ENCODE peak calls at places on chromosomes 5 and 9, in five cellular contexts. X is upper lobe of right lung, D is dorsolateral prefrontal cortex, S is stomach, A is epithelial cell of esophagus. V is an unnamed sample.

GRCh38 chr9:122212473-122213004 is 16.2 kb downstream of the LHX6 start:
- DNase-seq in X (peak; percentile 9), D (no peak), S (no peak), A (no peak), V (no peak)

GRCh38 chr5:62608529-62609511 is 30.2 kb downstream of the LRRC70 start:
- DNase-seq in X (no peak), D (no peak), S (no peak), A (no peak), V (no peak)

GRCh38 chr9:4793412-4794005 is 765 bp downstream of the RCL1 start:
- DNase-seq in X (no peak), D (no peak), S (no peak), A (no peak), V (no peak)

GRCh38 chr5:153619706-153620105 is 129.2 kb downstream of the GRIA1 start:
- DNase-seq in X (no peak), D (no peak), S (no peak), A (peak; percentile 91), V (no peak)

GRCh38 chr9:78167356-78167755 is 68.5 kb upstream of the CEP78 start:
- DNase-seq in X (no peak), D (no peak), S (peak; percentile 32), A (peak; percentile 37), V (peak; percentile 94)

GRCh38 chr9:127974769-127975261 is 6.0 kb downstream of the EEIG1 start:
- DNase-seq in X (no peak), D (no peak), S (no peak), A (no peak), V (no peak)

GRCh38 chr5:154038241-154038603 is 488 bp downstream of the FAM114A2 start:
- DNase-seq in X (peak; percentile 64), D (no peak), S (no peak), A (peak; percentile 41), V (no peak)

GRCh38 chr5:157473383-157474370 is 13.7 kb downstream of the NIPAL4 start:
- DNase-seq in X (no peak), D (no peak), S (no peak), A (no peak), V (no peak)

GRCh38 chr9:109012009-109012875 is 1.1 kb downstream of the CTNNAL1 start:
- DNase-seq in X (peak; percentile 73), D (peak; percentile 77), S (peak; percentile 57), A (peak; percentile 98), V (no peak)

GRCh38 chr5:146340260-146341081 is 1.8 kb downstream of the POU4F3 start:
- DNase-seq in X (peak; percentile 72), D (no peak), S (peak; percentile 52), A (peak; percentile 73), V (peak; percentile 11)

GRCh38 chr9:87216036-87216435 is 268.7 kb upstream of the GAS1 start:
- DNase-seq in X (no peak), D (no peak), S (no peak), A (no peak), V (no peak)

GRCh38 chr9:87214991-87215390 is 267.7 kb upstream of the GAS1 start:
- DNase-seq in X (no peak), D (no peak), S (no peak), A (no peak), V (no peak)

GRCh38 chr9:87217056-87217455 is 269.8 kb upstream of the GAS1 start:
- DNase-seq in X (no peak), D (no peak), S (no peak), A (no peak), V (no peak)

GRCh38 chr9:87212563-87213154 is 265.4 kb upstream of the GAS1 start:
- DNase-seq in X (no peak), D (no peak), S (no peak), A (peak; percentile 89), V (peak; percentile 54)

GRCh38 chr9:87213948-87214347 is 266.6 kb upstream of the GAS1 start:
- DNase-seq in X (no peak), D (no peak), S (no peak), A (peak; percentile 72), V (no peak)
- H3K4me3 ChIP-seq in X (no peak overlapping the region), D (no peak overlapping the region), S (no peak overlapping the region), A (no peak overlapping the region), V (no peak overlapping the region)

GRCh38 chr5:83472508-83473343 is 1.2 kb downstream of the VCAN start:
- DNase-seq in X (peak; percentile 69), D (peak; percentile 45), S (no peak), A (no peak), V (no peak)
- H3K4me3 ChIP-seq in X (peak overlapping the region; percentile 59), D (peak overlapping the region; percentile 51), S (peak overlapping the region; percentile 38), A (peak overlapping the region; percentile 64), V (no peak overlapping the region)

GRCh38 chr5:123090641-123091257 is 1.7 kb downstream of the PRDM6 start:
- DNase-seq in X (no peak), D (no peak), S (no peak), A (no peak), V (no peak)

GRCh38 chr5:123091258-123091987 is 2.4 kb downstream of the PRDM6 start:
- DNase-seq in X (no peak), D (no peak), S (no peak), A (no peak), V (no peak)

GRCh38 chr5:123088031-123088805 is 823 bp upstream of the PRDM6 start:
- DNase-seq in X (no peak), D (no peak), S (no peak), A (no peak), V (no peak)

GRCh38 chr5:123089572-123089970 is 530 bp downstream of the PRDM6 start:
- DNase-seq in X (no peak), D (no peak), S (no peak), A (peak; percentile 35), V (no peak)

DNA sequence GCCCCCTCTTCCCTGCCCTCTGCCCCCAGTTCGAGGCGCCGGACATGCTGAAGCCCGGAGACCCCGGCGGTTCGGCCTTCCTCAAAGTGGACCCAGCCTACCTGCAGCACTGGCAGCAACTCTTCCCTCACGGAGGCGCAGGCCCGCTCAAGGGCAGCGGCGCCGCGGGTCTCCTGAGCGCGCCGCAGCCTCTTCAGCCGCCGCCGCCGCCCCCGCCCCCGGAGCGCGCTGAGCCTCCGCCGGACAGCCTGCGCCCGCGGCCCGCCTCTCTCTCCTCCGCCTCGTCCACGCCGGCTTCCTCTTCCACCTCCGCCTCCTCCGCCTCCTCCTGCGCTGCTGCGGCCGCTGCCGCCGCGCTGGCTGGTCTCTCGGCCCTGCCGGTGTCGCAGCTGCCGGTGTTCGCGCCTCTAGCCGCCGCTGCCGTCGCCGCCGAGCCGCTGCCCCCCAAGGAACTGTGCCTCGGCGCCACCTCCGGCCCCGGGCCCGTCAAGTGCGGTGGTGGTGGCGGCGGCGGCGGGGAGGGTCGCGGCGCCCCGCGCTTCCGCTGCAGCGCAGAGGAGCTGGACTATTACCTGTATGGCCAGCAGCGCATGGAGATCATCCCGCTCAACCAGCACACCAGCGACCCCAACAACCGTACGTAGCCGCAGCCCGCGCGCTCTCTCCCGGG is 1.1 kb downstream of the PRDM6 start:
- DNase-seq in X (peak; percentile 74), D (no peak), S (no peak), A (peak; percentile 34), V (no peak)
- H3K4me3 ChIP-seq in X (peak overlapping the region; percentile 58), D (peak overlapping the region; percentile 26), S (peak overlapping the region; percentile 59), A (peak overlapping the region; percentile 29), V (peak overlapping the region; percentile 42)

DNA sequence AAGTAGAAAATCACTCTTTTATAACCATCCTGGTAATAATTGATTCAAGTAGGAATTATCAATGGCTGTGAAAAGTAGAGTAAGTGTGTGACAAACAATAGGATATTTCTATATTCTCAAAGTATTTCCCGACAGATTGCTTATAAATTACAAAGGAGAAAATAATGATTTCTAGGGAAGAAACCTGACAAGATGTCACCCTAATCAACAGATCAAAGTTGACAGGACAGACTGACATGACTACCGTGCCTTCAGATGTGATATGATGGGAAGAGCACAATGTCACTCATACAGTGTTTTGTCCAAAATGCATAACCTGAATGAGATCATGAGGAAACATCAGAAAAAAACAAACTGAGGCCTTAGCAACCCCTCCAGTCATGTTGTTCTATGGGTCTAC is 53.9 kb upstream of the TRIO start:
- DNase-seq in X (no peak), D (no peak), S (no peak), A (no peak), V (no peak)
- H3K4me3 ChIP-seq in X (no peak overlapping the region), D (no peak overlapping the region), S (no peak overlapping the region), A (no peak overlapping the region), V (no peak overlapping the region)

V was measured in LNCaP clone FGC.